ENCODE peak calls at places on chromosome 16, in five cellular contexts. B, A, X, Q and Z are unnamed samples.

GRCh38 chr16:57009641-57010170 is 20.3 kb downstream of the NLRC5 start:
- DNase-seq in B (no peak), A (no peak), X (no peak), Q (no peak), Z (peak; percentile 14)

GRCh38 chr16:69073181-69073669 is 32.2 kb upstream of the HAS3 start:
- DNase-seq in B (no peak), A (no peak), X (no peak), Q (peak; percentile 90), Z (no peak)

GRCh38 chr16:559411-560207 is 585 bp upstream of the PRR35 start:
- DNase-seq in B (no peak), A (no peak), X (no peak), Q (no peak), Z (no peak)

GRCh38 chr16:68985855-68986254 is 119.6 kb upstream of the HAS3 start:
- DNase-seq in B (no peak), A (no peak), X (no peak), Q (peak; percentile 65), Z (no peak)

GRCh38 chr16:49019081-49019633 is 262.5 kb downstream of the CBLN1 start:
- DNase-seq in B (no peak), A (no peak), X (no peak), Q (no peak), Z (no peak)

GRCh38 chr16:75648265-75649076 is 898 bp downstream of the TERF2IP start:
- DNase-seq in B (peak; percentile 81), A (peak; percentile 93), X (peak; percentile 90), Q (peak; percentile 92), Z (peak; percentile 85)

GRCh38 chr16:17384473-17384872 is 86.3 kb downstream of the XYLT1 start:
- DNase-seq in B (no peak), A (no peak), X (no peak), Q (no peak), Z (no peak)

GRCh38 chr16:11121909-11122692 is 133.9 kb downstream of the SOCS1 start:
- DNase-seq in B (no peak), A (no peak), X (no peak), Q (no peak), Z (no peak)

GRCh38 chr16:72172105-72173034 is at the start of gene PMFBP1:
- DNase-seq in B (no peak), A (no peak), X (peak; percentile 55), Q (peak; percentile 92), Z (peak; percentile 31)

GRCh38 chr16:30902070-30902972 is 5.9 kb downstream of the CTF1 start:
- DNase-seq in B (no peak), A (peak; percentile 92), X (peak; percentile 42), Q (peak; percentile 92), Z (peak; percentile 74)

GRCh38 chr16:69187387-69187890 is 475 bp downstream of the SNTB2 start:
- DNase-seq in B (peak; percentile 31), A (peak; percentile 88), X (peak; percentile 51), Q (peak; percentile 73), Z (peak; percentile 80)

GRCh38 chr16:30903596-30903995 is 7.2 kb downstream of the CTF1 start:
- DNase-seq in B (no peak), A (peak; percentile 65), X (no peak), Q (peak; percentile 39), Z (peak; percentile 53)

GRCh38 chr16:56815721-56816120 is 49.3 kb upstream of the SLC12A3 start:
- DNase-seq in B (no peak), A (peak; percentile 50), X (no peak), Q (no peak), Z (no peak)

GRCh38 chr16:24504467-24505345 is 34.7 kb upstream of the RBBP6 start:
- DNase-seq in B (no peak), A (peak; percentile 63), X (peak; percentile 25), Q (peak; percentile 79), Z (no peak)

GRCh38 chr16:54286330-54287017 is at the start of gene IRX3:
- DNase-seq in B (no peak), A (peak; percentile 96), X (no peak), Q (peak; percentile 97), Z (peak; percentile 90)

GRCh38 chr16:46855389-46855788 is 24.4 kb upstream of the C16orf87 start:
- DNase-seq in B (no peak), A (no peak), X (no peak), Q (no peak), Z (no peak)

GRCh38 chr16:14529010-14529669 is 100.9 kb downstream of the PARN start:
- DNase-seq in B (peak; percentile 37), A (peak; percentile 71), X (peak; percentile 43), Q (peak; percentile 92), Z (peak; percentile 77)
- H3K27ac ChIP-seq in B (peak overlapping the region; percentile 52), A (peak overlapping the region; percentile 73), X (no peak overlapping the region), Q (peak overlapping the region; percentile 77), Z (peak overlapping the region; percentile 2)

GRCh38 chr16:67675999-67676398 is 9.4 kb downstream of the C16orf86 start:
- DNase-seq in B (no peak), A (no peak), X (no peak), Q (no peak), Z (no peak)
- H3K27ac ChIP-seq in B (no peak overlapping the region), A (no peak overlapping the region), X (no peak overlapping the region), Q (no peak overlapping the region), Z (no peak overlapping the region)

GRCh38 chr16:83831451-83831987 is 23.7 kb downstream of the HSBP1 start:
- DNase-seq in B (no peak), A (no peak), X (no peak), Q (no peak), Z (no peak)
- H3K27ac ChIP-seq in B (no peak overlapping the region), A (no peak overlapping the region), X (no peak overlapping the region), Q (no peak overlapping the region), Z (no peak overlapping the region)

GRCh38 chr16:78259883-78260282 is 160.4 kb downstream of the WWOX start:
- DNase-seq in B (no peak), A (no peak), X (no peak), Q (no peak), Z (no peak)

GRCh38 chr16:78252757-78253156 is 153.3 kb downstream of the WWOX start:
- DNase-seq in B (no peak), A (no peak), X (no peak), Q (no peak), Z (no peak)

GRCh38 chr16:78257376-78257728 is 157.9 kb downstream of the WWOX start:
- DNase-seq in B (no peak), A (no peak), X (no peak), Q (no peak), Z (no peak)

GRCh38 chr16:78258651-78259050 is 159.2 kb downstream of the WWOX start:
- DNase-seq in B (no peak), A (no peak), X (no peak), Q (no peak), Z (no peak)

GRCh38 chr16:78256686-78257375 is 157.4 kb downstream of the WWOX start:
- DNase-seq in B (no peak), A (no peak), X (no peak), Q (no peak), Z (no peak)
- H3K27ac ChIP-seq in B (no peak overlapping the region), A (no peak overlapping the region), X (no peak overlapping the region), Q (no peak overlapping the region), Z (no peak overlapping the region)

GRCh38 chr16:66502020-66502913 is 47.7 kb downstream of the TK2 start:
- DNase-seq in B (peak; percentile 88), A (peak; percentile 90), X (peak; percentile 16), Q (peak; percentile 82), Z (no peak)
- H3K27ac ChIP-seq in B (peak overlapping the region; percentile 73), A (peak overlapping the region; percentile 3), X (no peak overlapping the region), Q (peak overlapping the region; percentile 64), Z (no peak overlapping the region)

GRCh38 chr16:4329354-4329775 is 13.5 kb downstream of the GLIS2 start:
- DNase-seq in B (no peak), A (no peak), X (no peak), Q (no peak), Z (no peak)
- H3K27ac ChIP-seq in B (peak overlapping the region; percentile 89), A (peak overlapping the region; percentile 80), X (peak overlapping the region; percentile 69), Q (no peak overlapping the region), Z (peak overlapping the region; percentile 90)

GRCh38 chr16:50442221-50442620 is 73.4 kb upstream of the BRD7 start:
- DNase-seq in B (no peak), A (no peak), X (no peak), Q (no peak), Z (no peak)

GRCh38 chr16:50440991-50441390 is 72.2 kb upstream of the BRD7 start:
- DNase-seq in B (no peak), A (no peak), X (no peak), Q (no peak), Z (no peak)

GRCh38 chr16:50438041-50438437 is 69.3 kb upstream of the BRD7 start:
- DNase-seq in B (no peak), A (no peak), X (no peak), Q (no peak), Z (no peak)

GRCh38 chr16:50441758-50442157 is 73.0 kb upstream of the BRD7 start:
- DNase-seq in B (no peak), A (no peak), X (no peak), Q (no peak), Z (no peak)

DNA sequence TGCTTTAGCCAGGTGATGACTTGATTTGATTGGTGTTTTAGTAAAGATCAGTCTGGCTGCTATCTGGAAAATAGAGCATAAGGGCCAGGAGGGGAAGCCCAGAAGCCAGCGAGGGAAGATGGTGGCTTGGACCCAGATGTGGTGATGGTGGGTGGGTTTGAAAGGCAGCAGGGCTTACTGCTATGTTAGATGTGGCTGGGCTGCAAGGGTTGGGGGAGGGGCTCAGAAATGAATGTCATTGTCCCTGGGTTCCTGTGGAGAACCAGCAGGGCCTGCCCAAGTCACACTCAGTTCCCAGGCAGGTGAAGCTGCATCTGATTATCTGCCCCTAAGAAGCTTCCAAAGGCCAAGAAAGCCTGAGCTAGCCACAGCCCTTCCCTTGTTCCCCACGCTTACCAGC is 71.7 kb upstream of the BRD7 start:
- DNase-seq in B (no peak), A (no peak), X (no peak), Q (no peak), Z (no peak)
- H3K27ac ChIP-seq in B (no peak overlapping the region), A (no peak overlapping the region), X (no peak overlapping the region), Q (no peak overlapping the region), Z (no peak overlapping the region)

GRCh38 chr16:70704586-70704985 is 18.7 kb upstream of the MTSS2 start:
- DNase-seq in B (no peak), A (peak; percentile 40), X (no peak), Q (peak; percentile 62), Z (no peak)

GRCh38 chr16:70701998-70702397 is 16.1 kb upstream of the MTSS2 start:
- DNase-seq in B (no peak), A (no peak), X (no peak), Q (no peak), Z (no peak)

GRCh38 chr16:70702624-70703023 is 16.8 kb upstream of the MTSS2 start:
- DNase-seq in B (no peak), A (no peak), X (no peak), Q (no peak), Z (no peak)

GRCh38 chr16:70703835-70704381 is 18.1 kb upstream of the MTSS2 start:
- DNase-seq in B (no peak), A (peak; percentile 37), X (no peak), Q (no peak), Z (no peak)

GRCh38 chr16:70703041-70703834 is 17.4 kb upstream of the MTSS2 start:
- DNase-seq in B (no peak), A (peak; percentile 88), X (no peak), Q (peak; percentile 99), Z (peak; percentile 78)
- H3K27ac ChIP-seq in B (peak overlapping the region; percentile 92), A (peak overlapping the region; percentile 58), X (peak overlapping the region; percentile 55), Q (peak overlapping the region; percentile 98), Z (peak overlapping the region; percentile 91)